ENCODE peak calls at places on chromosomes 11 and 22, in eight cellular contexts. One of them, this sample, is unnamed.

GRCh38 chr11:76623171-76623883 is 47.2 kb downstream of the LRRC32 start:
- ATAC-seq in activated CD8-positive, alpha-beta memory T cell treated with anti-CD3 and anti-CD28 coated beads, Interleukin-2, amount 10 ng/mL, durations not matched to agents 7 days and 5 days: no peak
- ATAC-seq in PC-3: peak; percentile 10
- ATAC-seq in CD8-positive, alpha-beta T cell: no peak
- ATAC-seq in central memory CD8-positive, alpha-beta T cell: no peak
- ATAC-seq in foreskin keratinocyte: peak; percentile 53
- ATAC-seq in gastroesophageal sphincter: no peak
- ATAC-seq in activated CD8-positive, alpha-beta T cell treated with anti-CD3 and anti-CD28 coated beads for 36 hours: no peak
- ATAC-seq in this sample: peak; percentile 65

GRCh38 chr22:21823740-21824438 is 43.6 kb downstream of the MAPK1 start:
- ATAC-seq in central memory CD8-positive, alpha-beta T cell: no peak
- ATAC-seq in gastroesophageal sphincter: no peak
- ATAC-seq in CD8-positive, alpha-beta T cell: no peak
- ATAC-seq in activated CD8-positive, alpha-beta T cell treated with anti-CD3 and anti-CD28 coated beads for 36 hours: no peak
- ATAC-seq in PC-3: peak; percentile 22
- ATAC-seq in foreskin keratinocyte: no peak
- ATAC-seq in activated CD8-positive, alpha-beta memory T cell treated with anti-CD3 and anti-CD28 coated beads, Interleukin-2, amount 10 ng/mL, durations not matched to agents 7 days and 5 days: no peak
- ATAC-seq in this sample: no peak

GRCh38 chr11:18789942-18790341 is 1.7 kb downstream of the PTPN5 start:
- ATAC-seq in central memory CD8-positive, alpha-beta T cell: no peak
- ATAC-seq in activated CD8-positive, alpha-beta T cell treated with anti-CD3 and anti-CD28 coated beads for 36 hours: no peak
- ATAC-seq in gastroesophageal sphincter: no peak
- ATAC-seq in CD8-positive, alpha-beta T cell: no peak
- ATAC-seq in PC-3: no peak
- ATAC-seq in foreskin keratinocyte: no peak
- ATAC-seq in activated CD8-positive, alpha-beta memory T cell treated with anti-CD3 and anti-CD28 coated beads, Interleukin-2, amount 10 ng/mL, durations not matched to agents 7 days and 5 days: no peak
- ATAC-seq in this sample: no peak

GRCh38 chr11:23749762-23750430 is 747.0 kb upstream of the LUZP2 start:
- ATAC-seq in gastroesophageal sphincter: no peak
- ATAC-seq in central memory CD8-positive, alpha-beta T cell: no peak
- ATAC-seq in activated CD8-positive, alpha-beta memory T cell treated with anti-CD3 and anti-CD28 coated beads, Interleukin-2, amount 10 ng/mL, durations not matched to agents 7 days and 5 days: no peak
- ATAC-seq in PC-3: peak; percentile 46
- ATAC-seq in activated CD8-positive, alpha-beta T cell treated with anti-CD3 and anti-CD28 coated beads for 36 hours: no peak
- ATAC-seq in CD8-positive, alpha-beta T cell: no peak
- ATAC-seq in foreskin keratinocyte: no peak
- ATAC-seq in this sample: no peak

GRCh38 chr22:46575915-46576555 is 38.6 kb upstream of the CELSR1 start:
- ATAC-seq in CD8-positive, alpha-beta T cell: no peak
- ATAC-seq in activated CD8-positive, alpha-beta T cell treated with anti-CD3 and anti-CD28 coated beads for 36 hours: no peak
- ATAC-seq in PC-3: peak; percentile 2
- ATAC-seq in foreskin keratinocyte: no peak
- ATAC-seq in central memory CD8-positive, alpha-beta T cell: no peak
- ATAC-seq in activated CD8-positive, alpha-beta memory T cell treated with anti-CD3 and anti-CD28 coated beads, Interleukin-2, amount 10 ng/mL, durations not matched to agents 7 days and 5 days: no peak
- ATAC-seq in gastroesophageal sphincter: no peak
- ATAC-seq in this sample: no peak

GRCh38 chr22:17780741-17781318 is 6.6 kb upstream of the BID start:
- ATAC-seq in activated CD8-positive, alpha-beta memory T cell treated with anti-CD3 and anti-CD28 coated beads, Interleukin-2, amount 10 ng/mL, durations not matched to agents 7 days and 5 days: no peak
- ATAC-seq in activated CD8-positive, alpha-beta T cell treated with anti-CD3 and anti-CD28 coated beads for 36 hours: no peak
- ATAC-seq in foreskin keratinocyte: no peak
- ATAC-seq in gastroesophageal sphincter: no peak
- ATAC-seq in central memory CD8-positive, alpha-beta T cell: no peak
- ATAC-seq in CD8-positive, alpha-beta T cell: no peak
- ATAC-seq in PC-3: no peak
- ATAC-seq in this sample: no peak

GRCh38 chr11:6251990-6252473 is 7.6 kb upstream of the CCKBR start:
- ATAC-seq in gastroesophageal sphincter: peak; percentile 79
- ATAC-seq in central memory CD8-positive, alpha-beta T cell: no peak
- ATAC-seq in PC-3: no peak
- ATAC-seq in foreskin keratinocyte: no peak
- ATAC-seq in activated CD8-positive, alpha-beta T cell treated with anti-CD3 and anti-CD28 coated beads for 36 hours: no peak
- ATAC-seq in activated CD8-positive, alpha-beta memory T cell treated with anti-CD3 and anti-CD28 coated beads, Interleukin-2, amount 10 ng/mL, durations not matched to agents 7 days and 5 days: no peak
- ATAC-seq in CD8-positive, alpha-beta T cell: no peak
- ATAC-seq in this sample: no peak

GRCh38 chr22:35892192-35892591 is 136.4 kb downstream of the RBFOX2 start:
- ATAC-seq in activated CD8-positive, alpha-beta T cell treated with anti-CD3 and anti-CD28 coated beads for 36 hours: no peak
- ATAC-seq in gastroesophageal sphincter: peak; percentile 20
- ATAC-seq in CD8-positive, alpha-beta T cell: no peak
- ATAC-seq in foreskin keratinocyte: peak; percentile 42
- ATAC-seq in PC-3: peak; percentile 64
- ATAC-seq in activated CD8-positive, alpha-beta memory T cell treated with anti-CD3 and anti-CD28 coated beads, Interleukin-2, amount 10 ng/mL, durations not matched to agents 7 days and 5 days: no peak
- ATAC-seq in central memory CD8-positive, alpha-beta T cell: no peak
- ATAC-seq in this sample: no peak

GRCh38 chr22:20565079-20565734 is 57.8 kb downstream of the MED15 start:
- ATAC-seq in activated CD8-positive, alpha-beta memory T cell treated with anti-CD3 and anti-CD28 coated beads, Interleukin-2, amount 10 ng/mL, durations not matched to agents 7 days and 5 days: no peak
- ATAC-seq in gastroesophageal sphincter: no peak
- ATAC-seq in CD8-positive, alpha-beta T cell: peak; percentile 4
- ATAC-seq in PC-3: no peak
- ATAC-seq in activated CD8-positive, alpha-beta T cell treated with anti-CD3 and anti-CD28 coated beads for 36 hours: peak; percentile 10
- ATAC-seq in foreskin keratinocyte: no peak
- ATAC-seq in central memory CD8-positive, alpha-beta T cell: no peak
- ATAC-seq in this sample: no peak

GRCh38 chr11:67211656-67212436 is 54.4 kb upstream of the GRK2 start:
- ATAC-seq in PC-3: no peak
- ATAC-seq in gastroesophageal sphincter: peak; percentile 25
- ATAC-seq in foreskin keratinocyte: no peak
- ATAC-seq in activated CD8-positive, alpha-beta T cell treated with anti-CD3 and anti-CD28 coated beads for 36 hours: no peak
- ATAC-seq in central memory CD8-positive, alpha-beta T cell: no peak
- ATAC-seq in activated CD8-positive, alpha-beta memory T cell treated with anti-CD3 and anti-CD28 coated beads, Interleukin-2, amount 10 ng/mL, durations not matched to agents 7 days and 5 days: no peak
- ATAC-seq in CD8-positive, alpha-beta T cell: no peak
- ATAC-seq in this sample: no peak

GRCh38 chr11:27525824-27526516 is 19.4 kb upstream of the LIN7C start:
- ATAC-seq in activated CD8-positive, alpha-beta T cell treated with anti-CD3 and anti-CD28 coated beads for 36 hours: no peak
- ATAC-seq in foreskin keratinocyte: no peak
- ATAC-seq in central memory CD8-positive, alpha-beta T cell: no peak
- ATAC-seq in activated CD8-positive, alpha-beta memory T cell treated with anti-CD3 and anti-CD28 coated beads, Interleukin-2, amount 10 ng/mL, durations not matched to agents 7 days and 5 days: no peak
- ATAC-seq in CD8-positive, alpha-beta T cell: no peak
- ATAC-seq in gastroesophageal sphincter: no peak
- ATAC-seq in PC-3: no peak
- ATAC-seq in this sample: peak; percentile 66

GRCh38 chr11:32641361-32641760 is 57.7 kb downstream of the EIF3M start:
- ATAC-seq in central memory CD8-positive, alpha-beta T cell: no peak
- ATAC-seq in gastroesophageal sphincter: no peak
- ATAC-seq in activated CD8-positive, alpha-beta T cell treated with anti-CD3 and anti-CD28 coated beads for 36 hours: no peak
- ATAC-seq in activated CD8-positive, alpha-beta memory T cell treated with anti-CD3 and anti-CD28 coated beads, Interleukin-2, amount 10 ng/mL, durations not matched to agents 7 days and 5 days: no peak
- ATAC-seq in foreskin keratinocyte: no peak
- ATAC-seq in PC-3: no peak
- ATAC-seq in CD8-positive, alpha-beta T cell: no peak
- ATAC-seq in this sample: no peak

GRCh38 chr22:39220897-39221850 is 23.6 kb downstream of the PDGFB start:
- ATAC-seq in foreskin keratinocyte: peak; percentile 54
- ATAC-seq in CD8-positive, alpha-beta T cell: peak; percentile 59
- ATAC-seq in activated CD8-positive, alpha-beta T cell treated with anti-CD3 and anti-CD28 coated beads for 36 hours: peak; percentile 53
- ATAC-seq in activated CD8-positive, alpha-beta memory T cell treated with anti-CD3 and anti-CD28 coated beads, Interleukin-2, amount 10 ng/mL, durations not matched to agents 7 days and 5 days: no peak
- ATAC-seq in PC-3: peak; percentile 31
- ATAC-seq in central memory CD8-positive, alpha-beta T cell: no peak
- ATAC-seq in gastroesophageal sphincter: peak; percentile 51
- ATAC-seq in this sample: peak; percentile 81

GRCh38 chr11:111531156-111531555 is 9.4 kb upstream of the LAYN start:
- ATAC-seq in activated CD8-positive, alpha-beta memory T cell treated with anti-CD3 and anti-CD28 coated beads, Interleukin-2, amount 10 ng/mL, durations not matched to agents 7 days and 5 days: no peak
- ATAC-seq in foreskin keratinocyte: peak; percentile 72
- ATAC-seq in CD8-positive, alpha-beta T cell: no peak
- ATAC-seq in activated CD8-positive, alpha-beta T cell treated with anti-CD3 and anti-CD28 coated beads for 36 hours: peak; percentile 19
- ATAC-seq in PC-3: peak; percentile 38
- ATAC-seq in gastroesophageal sphincter: no peak
- ATAC-seq in central memory CD8-positive, alpha-beta T cell: no peak
- ATAC-seq in this sample: peak; percentile 78

GRCh38 chr11:120529214-120529613 is 17.7 kb downstream of the GRIK4 start:
- ATAC-seq in activated CD8-positive, alpha-beta memory T cell treated with anti-CD3 and anti-CD28 coated beads, Interleukin-2, amount 10 ng/mL, durations not matched to agents 7 days and 5 days: no peak
- ATAC-seq in PC-3: no peak
- ATAC-seq in gastroesophageal sphincter: no peak
- ATAC-seq in activated CD8-positive, alpha-beta T cell treated with anti-CD3 and anti-CD28 coated beads for 36 hours: no peak
- ATAC-seq in foreskin keratinocyte: no peak
- ATAC-seq in CD8-positive, alpha-beta T cell: no peak
- ATAC-seq in central memory CD8-positive, alpha-beta T cell: no peak
- ATAC-seq in this sample: no peak

GRCh38 chr11:126607374-126607773 is 251.9 kb downstream of the ST3GAL4 start:
- ATAC-seq in CD8-positive, alpha-beta T cell: no peak
- ATAC-seq in activated CD8-positive, alpha-beta memory T cell treated with anti-CD3 and anti-CD28 coated beads, Interleukin-2, amount 10 ng/mL, durations not matched to agents 7 days and 5 days: no peak
- ATAC-seq in foreskin keratinocyte: peak; percentile 90
- ATAC-seq in gastroesophageal sphincter: peak; percentile 61
- ATAC-seq in central memory CD8-positive, alpha-beta T cell: no peak
- ATAC-seq in activated CD8-positive, alpha-beta T cell treated with anti-CD3 and anti-CD28 coated beads for 36 hours: no peak
- ATAC-seq in PC-3: peak; percentile 99
- ATAC-seq in this sample: peak; percentile 86

GRCh38 chr11:17770048-17770652 is 35.6 kb downstream of the KCNC1 start:
- ATAC-seq in activated CD8-positive, alpha-beta memory T cell treated with anti-CD3 and anti-CD28 coated beads, Interleukin-2, amount 10 ng/mL, durations not matched to agents 7 days and 5 days: no peak
- ATAC-seq in CD8-positive, alpha-beta T cell: no peak
- ATAC-seq in activated CD8-positive, alpha-beta T cell treated with anti-CD3 and anti-CD28 coated beads for 36 hours: no peak
- ATAC-seq in gastroesophageal sphincter: no peak
- ATAC-seq in central memory CD8-positive, alpha-beta T cell: no peak
- ATAC-seq in foreskin keratinocyte: no peak
- ATAC-seq in PC-3: no peak
- ATAC-seq in this sample: peak; percentile 58

This sample was measured in esophagus mucosa.